ENCODE peak calls at places on chromosome 13, in seven cellular contexts. J is fibroblast of lung, V is tibial artery, A is heart right ventricle, C is heart left ventricle, N is lower lobe of right lung, M is left ventricle myocardium inferior. I is an unnamed sample.
A peak's percentile ranks its signal among the peaks of the same experiment; 100 is the strongest.

GRCh38 chr13:101611491-101612475 is 159.3 kb downstream of the ITGBL1 start:
- DNase-seq in J (peak; percentile 3), V (no peak), A (no peak), C (no peak), N (no peak), M (no peak), I (no peak)

GRCh38 chr13:43405457-43405856 is 381.3 kb downstream of the ENOX1 start:
- DNase-seq in J (peak; percentile 76), V (no peak), A (no peak), C (no peak), N (no peak), M (no peak), I (no peak)

GRCh38 chr13:43285891-43286602 is 262.7 kb downstream of the DNAJC15 start:
- DNase-seq in J (peak; percentile 81), V (peak; percentile 26), A (no peak), C (no peak), N (no peak), M (no peak), I (no peak)

GRCh38 chr13:21674271-21675009 is 3.6 kb downstream of the FGF9 start:
- DNase-seq in J (no peak), V (no peak), A (peak; percentile 33), C (peak; percentile 24), N (no peak), M (peak; percentile 41), I (peak; percentile 62)

GRCh38 chr13:60788156-60788829 is 391.3 kb downstream of the TDRD3 start:
- DNase-seq in J (peak; percentile 50), V (peak; percentile 67), A (peak; percentile 28), C (peak; percentile 17), N (no peak), M (peak; percentile 34), I (no peak)

GRCh38 chr13:41941174-41941573 is 19.7 kb downstream of the VWA8 start:
- DNase-seq in J (peak; percentile 45), V (no peak), A (no peak), C (no peak), N (no peak), M (no peak), I (no peak)

GRCh38 chr13:23377603-23378002 is 55.9 kb downstream of the SACS start:
- DNase-seq in J (no peak), V (no peak), A (no peak), C (no peak), N (no peak), M (no peak), I (no peak)

GRCh38 chr13:63910406-63910957 is 2494.8 kb upstream of the PCDH20 start:
- DNase-seq in J (peak; percentile 14), V (no peak), A (no peak), C (no peak), N (no peak), M (no peak), I (no peak)

GRCh38 chr13:27269114-27269665 is 1.4 kb upstream of the RASL11A start:
- DNase-seq in J (no peak), V (no peak), A (no peak), C (no peak), N (no peak), M (no peak), I (no peak)

GRCh38 chr13:48110132-48110868 is 15.4 kb upstream of the MED4 start:
- DNase-seq in J (peak; percentile 53), V (no peak), A (no peak), C (no peak), N (no peak), M (no peak), I (no peak)

GRCh38 chr13:74278901-74279300 is 144.7 kb upstream of the KLF12 start:
- DNase-seq in J (no peak), V (no peak), A (no peak), C (no peak), N (no peak), M (no peak), I (no peak)

GRCh38 chr13:109151255-109151654 is 521.8 kb downstream of the MYO16 start:
- DNase-seq in J (no peak), V (no peak), A (no peak), C (no peak), N (no peak), M (no peak), I (no peak)

GRCh38 chr13:70408865-70409264 is 300.6 kb upstream of the KLHL1 start:
- DNase-seq in J (peak; percentile 0), V (no peak), A (no peak), C (no peak), N (no peak), M (no peak), I (no peak)

GRCh38 chr13:30520571-30520970 is 54.8 kb upstream of the HMGB1 start:
- DNase-seq in J (peak; percentile 77), V (no peak), A (no peak), C (no peak), N (no peak), M (no peak), I (no peak)

GRCh38 chr13:95106562-95106961 is 194.7 kb downstream of the ABCC4 start:
- DNase-seq in J (no peak), V (no peak), A (no peak), C (no peak), N (no peak), M (no peak), I (no peak)

GRCh38 chr13:29886446-29886845 is 36.0 kb upstream of the UBL3 start:
- DNase-seq in J (no peak), V (no peak), A (no peak), C (no peak), N (no peak), M (no peak), I (no peak)

GRCh38 chr13:51689597-51689996 is 105.3 kb downstream of the WDFY2 start:
- DNase-seq in J (no peak), V (no peak), A (no peak), C (no peak), N (no peak), M (no peak), I (no peak)

GRCh38 chr13:110664074-110664473 is 41.8 kb downstream of the CARS2 start:
- DNase-seq in J (no peak), V (no peak), A (no peak), C (no peak), N (no peak), M (no peak), I (no peak)

GRCh38 chr13:110662105-110662504 is 43.8 kb downstream of the CARS2 start:
- DNase-seq in J (no peak), V (no peak), A (no peak), C (no peak), N (no peak), M (no peak), I (no peak)

GRCh38 chr13:110663491-110663890 is 42.4 kb downstream of the CARS2 start:
- DNase-seq in J (no peak), V (no peak), A (no peak), C (no peak), N (no peak), M (no peak), I (no peak)

GRCh38 chr13:110663044-110663443 is 42.9 kb downstream of the CARS2 start:
- DNase-seq in J (no peak), V (no peak), A (no peak), C (no peak), N (no peak), M (no peak), I (no peak)

DNA sequence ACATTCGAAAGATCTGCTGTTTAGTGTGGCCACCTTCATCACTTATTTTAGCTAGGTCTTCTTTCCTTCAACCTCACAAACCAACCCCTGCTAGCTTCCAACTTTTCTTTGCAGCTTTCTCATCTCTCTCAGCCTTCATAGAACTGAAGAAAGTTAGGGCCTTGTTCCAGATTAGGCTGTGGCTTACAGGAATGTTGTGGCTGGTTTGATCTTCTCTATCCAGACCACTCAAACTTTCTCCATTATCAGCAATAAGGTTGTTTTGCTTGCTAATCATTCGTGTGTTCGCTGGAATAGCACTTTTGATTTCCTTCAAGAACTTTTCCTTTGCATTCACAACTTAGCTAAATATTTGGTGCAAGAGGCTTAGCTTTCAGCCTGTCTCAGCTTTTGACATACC is 44.7 kb downstream of the CARS2 start:
- DNase-seq in J (peak; percentile 66), V (no peak), A (no peak), C (no peak), N (no peak), M (no peak), I (no peak)
- H3K36me3 ChIP-seq in J (peaks cover 19% of the 10 kb centered on the region), V (peaks cover 79% of the 10 kb centered on the region), A (peaks cover 77% of the 10 kb centered on the region), C (peaks cover 63% of the 10 kb centered on the region), N (peaks cover 61% of the 10 kb centered on the region), M (peaks cover 87% of the 10 kb centered on the region), I (peaks cover 3% of the 10 kb centered on the region)

GRCh38 chr13:110242615-110243014 is 64.3 kb downstream of the COL4A1 start:
- DNase-seq in J (no peak), V (no peak), A (no peak), C (no peak), N (no peak), M (no peak), I (no peak)

GRCh38 chr13:110244096-110244830 is 62.7 kb downstream of the COL4A1 start:
- DNase-seq in J (no peak), V (no peak), A (peak; percentile 59), C (no peak), N (no peak), M (no peak), I (no peak)

GRCh38 chr13:110246530-110246929 is 60.4 kb downstream of the COL4A1 start:
- DNase-seq in J (no peak), V (no peak), A (no peak), C (no peak), N (no peak), M (no peak), I (no peak)

GRCh38 chr13:110245421-110245899 is 61.5 kb downstream of the COL4A1 start:
- DNase-seq in J (peak; percentile 72), V (no peak), A (no peak), C (no peak), N (no peak), M (no peak), I (no peak)

GRCh38 chr13:110244926-110245325 is 62.0 kb downstream of the COL4A1 start:
- DNase-seq in J (no peak), V (no peak), A (no peak), C (no peak), N (no peak), M (no peak), I (no peak)
- TF ChIP-seq CTCF in J (no peak), V (no peak), A (no peak), C (no peak), N (no peak), M (no peak), I (no peak)

GRCh38 chr13:97114696-97115095 is 107.4 kb upstream of the MBNL2 start:
- DNase-seq in J (no peak), V (no peak), A (no peak), C (no peak), N (no peak), M (no peak), I (no peak)
- H3K4me3 ChIP-seq in J (no peak overlapping the region), V (no peak overlapping the region), A (no peak overlapping the region), C (no peak overlapping the region), N (no peak overlapping the region), M (peak overlapping the region; percentile 6), I (no peak overlapping the region)

GRCh38 chr13:112170823-112171569 is 104.0 kb downstream of the SOX1 start:
- DNase-seq in J (no peak), V (no peak), A (no peak), C (no peak), N (no peak), M (no peak), I (no peak)

GRCh38 chr13:112172641-112173171 is 105.8 kb downstream of the SOX1 start:
- DNase-seq in J (no peak), V (no peak), A (no peak), C (no peak), N (no peak), M (no peak), I (no peak)

GRCh38 chr13:112171570-112171965 is 104.6 kb downstream of the SOX1 start:
- DNase-seq in J (no peak), V (no peak), A (no peak), C (no peak), N (no peak), M (no peak), I (no peak)

GRCh38 chr13:112169941-112170822 is 103.2 kb downstream of the SOX1 start:
- DNase-seq in J (no peak), V (no peak), A (no peak), C (no peak), N (no peak), M (no peak), I (no peak)

GRCh38 chr13:112172017-112172416 is 105.1 kb downstream of the SOX1 start:
- DNase-seq in J (no peak), V (no peak), A (no peak), C (no peak), N (no peak), M (no peak), I (no peak)
- H3K36me3 ChIP-seq in J (no peaks in the 10 kb centered on the region), V (no peaks in the 10 kb centered on the region), A (no peaks in the 10 kb centered on the region), C (no peaks in the 10 kb centered on the region), N (no peaks in the 10 kb centered on the region), M (no peaks in the 10 kb centered on the region), I (no peaks in the 10 kb centered on the region)

I was measured in mucosa of descending colon.